ENCODE peak calls at places on chromosomes 13 and 19, in four cellular contexts. T is HepG2, V is GM12878, O is K562. P is an unnamed sample.

GRCh38 chr19:40247178-40247577 is 20.7 kb upstream of the CCNP start:
- DNase-seq in T (no peak), V (no peak), O (no peak), P (no peak)

GRCh38 chr13:37701972-37702371 is 103.4 kb upstream of the POSTN start:
- DNase-seq in T (no peak), V (no peak), O (no peak), P (no peak)

GRCh38 chr19:55525289-55526101 is 11.4 kb downstream of the SBK2 start:
- DNase-seq in T (no peak), V (no peak), O (no peak), P (no peak)

GRCh38 chr19:37370880-37371661 is at the start of gene ZNF527:
- DNase-seq in T (peak), V (peak), O (peak), P (peak)

GRCh38 chr13:29702912-29703351 is 107.4 kb upstream of the SLC7A1 start:
- DNase-seq in T (no peak), V (no peak), O (no peak), P (no peak)

GRCh38 chr19:12786149-12786870 is 5.0 kb upstream of the JUNB start:
- DNase-seq in T (no peak), V (no peak), O (no peak), P (no peak)

GRCh38 chr13:25784119-25784518 is 267.7 kb downstream of the SHISA2 start:
- DNase-seq in T (no peak), V (no peak), O (no peak), P (no peak)

GRCh38 chr13:97849305-97849704 is 104.2 kb upstream of the IPO5 start:
- DNase-seq in T (peak), V (peak), O (no peak), P (peak)

GRCh38 chr19:1068111-1069001 is 1.4 kb downstream of the ARHGAP45 start:
- DNase-seq in T (no peak), V (no peak), O (no peak), P (no peak)

GRCh38 chr13:66994097-66994496 is 236.0 kb downstream of the PCDH9 start:
- DNase-seq in T (peak), V (no peak), O (peak), P (peak)

GRCh38 chr13:44388427-44388826 is 14.8 kb downstream of the SERP2 start:
- DNase-seq in T (peak), V (no peak), O (peak), P (no peak)

GRCh38 chr19:46866407-46867132 is 5.8 kb downstream of the ARHGAP35 start:
- DNase-seq in T (peak), V (no peak), O (peak), P (no peak)

GRCh38 chr13:78022164-78022877 is 103.7 kb upstream of the EDNRB start:
- DNase-seq in T (no peak), V (peak), O (no peak), P (no peak)

GRCh38 chr13:114099918-114100445 is 32.4 kb downstream of the RASA3 start:
- DNase-seq in T (peak), V (no peak), O (no peak), P (no peak)

GRCh38 chr13:43021926-43022670 is 1.3 kb upstream of the DNAJC15 start:
- DNase-seq in T (no peak), V (no peak), O (no peak), P (no peak)
- TF ChIP-seq FOXK2 in T (no peak), V (no peak), O (no peak), P (no peak)

GRCh38 chr19:19305696-19306095 is 14.6 kb downstream of the SUGP1 start:
- DNase-seq in T (no peak), V (no peak), O (no peak), P (no peak)
- TF ChIP-seq FOXK2 in T (no peak), V (no peak), O (no peak), P (no peak)

GRCh38 chr13:24267801-24268200 is 41.6 kb upstream of the C1QTNF9 start:
- DNase-seq in T (no peak), V (no peak), O (no peak), P (no peak)
- TF ChIP-seq FOXK2 in T (no peak), V (no peak), O (no peak), P (no peak)

GRCh38 chr19:18791315-18791678 is 192 bp upstream of the COMP start:
- DNase-seq in T (no peak), V (no peak), O (no peak), P (no peak)

GRCh38 chr19:18789422-18789832 is 1.7 kb downstream of the COMP start:
- DNase-seq in T (no peak), V (no peak), O (no peak), P (no peak)

GRCh38 chr19:18788782-18789421 is 2.2 kb downstream of the COMP start:
- DNase-seq in T (no peak), V (no peak), O (no peak), P (no peak)

GRCh38 chr19:18789883-18790565 is 1.1 kb downstream of the COMP start:
- DNase-seq in T (no peak), V (no peak), O (peak), P (peak)

GRCh38 chr19:18790566-18791314 is at the start of gene COMP:
- DNase-seq in T (no peak), V (no peak), O (no peak), P (no peak)
- TF ChIP-seq FOXK2 in T (no peak), V (no peak), O (no peak), P (no peak)

GRCh38 chr19:16232127-16232526 is 34.4 kb downstream of the AP1M1 start:
- DNase-seq in T (no peak), V (no peak), O (no peak), P (no peak)

GRCh38 chr19:16233081-16233776 is 35.5 kb downstream of the AP1M1 start:
- DNase-seq in T (no peak), V (no peak), O (no peak), P (no peak)

GRCh38 chr19:16234552-16235445 is 37.1 kb downstream of the AP1M1 start:
- DNase-seq in T (no peak), V (no peak), O (no peak), P (no peak)

GRCh38 chr19:16232568-16232967 is 34.9 kb downstream of the AP1M1 start:
- DNase-seq in T (no peak), V (no peak), O (no peak), P (no peak)

GRCh38 chr19:16233836-16234551 is 36.3 kb downstream of the AP1M1 start:
- DNase-seq in T (no peak), V (no peak), O (no peak), P (no peak)
- TF ChIP-seq FOXK2 in T (no peak), V (no peak), O (no peak), P (no peak)

GRCh38 chr19:6056801-6057650 is 53.3 kb downstream of the RFX2 start:
- DNase-seq in T (peak), V (no peak), O (peak), P (no peak)

GRCh38 chr19:6058411-6059201 is 51.7 kb downstream of the RFX2 start:
- DNase-seq in T (no peak), V (no peak), O (no peak), P (no peak)

GRCh38 chr19:6059396-6059947 is 50.8 kb downstream of the RFX2 start:
- DNase-seq in T (no peak), V (no peak), O (no peak), P (no peak)

GRCh38 chr19:6056282-6056741 is 54.0 kb downstream of the RFX2 start:
- DNase-seq in T (peak), V (no peak), O (no peak), P (no peak)

GRCh38 chr19:6057651-6058365 is 52.5 kb downstream of the RFX2 start:
- DNase-seq in T (no peak), V (no peak), O (no peak), P (no peak)
- TF ChIP-seq FOXK2 in T (no peak), V (no peak), O (no peak), P (no peak)

GRCh38 chr19:42113641-42114348 is 18.5 kb downstream of the POU2F2 start:
- DNase-seq in T (peak), V (peak), O (no peak), P (no peak)
- TF ChIP-seq FOXK2 in T (no peak), V (no peak), O (no peak), P (no peak)

GRCh38 chr19:15328312-15328711 is 4.0 kb downstream of the BRD4 start:
- DNase-seq in T (no peak), V (no peak), O (no peak), P (no peak)
- TF ChIP-seq FOXK2 in T (no peak), V (no peak), O (no peak), P (no peak)